ENCODE peak calls at places on chromosomes 3 and 15, in nine cellular contexts. L, N, X, M, H, J, C, G and B are unnamed samples.

GRCh38 chr3:148379763-148380162 is 317.9 kb upstream of the AGTR1 start:
- DNase-seq in L (peak; percentile 24), N (no peak), X (no peak), M (no peak), H (peak; percentile 79), J (no peak), C (no peak), G (no peak), B (peak; percentile 59)

GRCh38 chr3:128491071-128491899 is 1.7 kb downstream of the GATA2 start:
- DNase-seq in L (no peak), N (peak; percentile 60), X (no peak), M (peak; percentile 87), H (no peak), J (no peak), C (no peak), G (no peak), B (peak; percentile 62)

GRCh38 chr15:73962409-73962808 is 29.7 kb downstream of the STOML1 start:
- DNase-seq in L (no peak), N (no peak), X (no peak), M (no peak), H (no peak), J (no peak), C (no peak), G (no peak), B (no peak)

GRCh38 chr15:99132584-99133287 is 27.9 kb downstream of the SYNM start:
- DNase-seq in L (no peak), N (no peak), X (no peak), M (no peak), H (no peak), J (no peak), C (no peak), G (no peak), B (no peak)

GRCh38 chr3:127157181-127157828 is 35.6 kb upstream of the PRR23E start:
- DNase-seq in L (no peak), N (peak; percentile 30), X (no peak), M (no peak), H (no peak), J (no peak), C (no peak), G (no peak), B (no peak)

GRCh38 chr3:39249453-39250115 is 30.3 kb downstream of the CX3CR1 start:
- DNase-seq in L (no peak), N (no peak), X (no peak), M (no peak), H (no peak), J (no peak), C (no peak), G (no peak), B (no peak)

GRCh38 chr3:170724599-170724998 is 138.7 kb upstream of the SLC7A14 start:
- DNase-seq in L (no peak), N (no peak), X (no peak), M (peak; percentile 96), H (peak; percentile 91), J (no peak), C (no peak), G (no peak), B (peak; percentile 68)

GRCh38 chr3:184031187-184031792 is at the start of gene HTR3D:
- DNase-seq in L (no peak), N (no peak), X (no peak), M (no peak), H (no peak), J (no peak), C (no peak), G (no peak), B (no peak)

GRCh38 chr3:39453134-39453533 is 14.3 kb upstream of the MOBP start:
- DNase-seq in L (no peak), N (no peak), X (no peak), M (no peak), H (no peak), J (no peak), C (no peak), G (no peak), B (no peak)